ENCODE peak calls at places on chromosomes 2 and 18, in six cellular contexts. One of them, this sample, is unnamed. For H3K4me1, the result is how much of the 10 kb centered on the place peaks cover.

GRCh38 chr2:44063007-44063406 is 67.2 kb upstream of the LRPPRC start:
- DNase-seq in upper lobe of right lung: no peak
- DNase-seq in A549: no peak
- DNase-seq in colonic mucosa: no peak
- DNase-seq in right cardiac atrium: no peak
- DNase-seq in aorta: no peak
- DNase-seq in this sample: no peak

GRCh38 chr2:233210843-233211600 is 40.5 kb upstream of the ATG16L1 start:
- DNase-seq in upper lobe of right lung: peak
- DNase-seq in A549: no peak
- DNase-seq in colonic mucosa: peak
- DNase-seq in right cardiac atrium: peak
- DNase-seq in aorta: peak
- DNase-seq in this sample: no peak

GRCh38 chr2:172249986-172250385 is 147.3 kb upstream of the DLX2 start:
- DNase-seq in upper lobe of right lung: no peak
- DNase-seq in A549: no peak
- DNase-seq in colonic mucosa: no peak
- DNase-seq in right cardiac atrium: no peak
- DNase-seq in aorta: no peak
- DNase-seq in this sample: no peak

GRCh38 chr2:18124126-18124835 is 245.8 kb downstream of the KCNS3 start:
- DNase-seq in upper lobe of right lung: no peak
- DNase-seq in A549: no peak
- DNase-seq in colonic mucosa: no peak
- DNase-seq in right cardiac atrium: no peak
- DNase-seq in aorta: no peak
- DNase-seq in this sample: no peak

GRCh38 chr2:56338232-56338631 is 154.4 kb downstream of the CCDC85A start:
- DNase-seq in upper lobe of right lung: no peak
- DNase-seq in A549: no peak
- DNase-seq in colonic mucosa: no peak
- DNase-seq in right cardiac atrium: no peak
- DNase-seq in aorta: no peak
- DNase-seq in this sample: no peak

GRCh38 chr2:27901219-27901618 is 10.7 kb downstream of the BABAM2 start:
- DNase-seq in upper lobe of right lung: no peak
- DNase-seq in A549: no peak
- DNase-seq in colonic mucosa: no peak
- DNase-seq in right cardiac atrium: no peak
- DNase-seq in aorta: no peak
- DNase-seq in this sample: no peak

GRCh38 chr18:7467708-7468466 is 99.2 kb upstream of the PTPRM start:
- DNase-seq in upper lobe of right lung: no peak
- DNase-seq in A549: peak
- DNase-seq in colonic mucosa: no peak
- DNase-seq in right cardiac atrium: no peak
- DNase-seq in aorta: no peak
- DNase-seq in this sample: no peak

GRCh38 chr18:57819671-57820460 is 16.8 kb upstream of the ATP8B1 start:
- DNase-seq in upper lobe of right lung: peak
- DNase-seq in A549: peak
- DNase-seq in colonic mucosa: peak
- DNase-seq in right cardiac atrium: peak
- DNase-seq in aorta: peak
- DNase-seq in this sample: no peak

GRCh38 chr2:128091691-128092050 is 671 bp downstream of the UGGT1 start:
- DNase-seq in upper lobe of right lung: no peak
- DNase-seq in A549: no peak
- DNase-seq in colonic mucosa: no peak
- DNase-seq in right cardiac atrium: no peak
- DNase-seq in aorta: no peak
- DNase-seq in this sample: peak

GRCh38 chr2:202494300-202494699 is 118.2 kb downstream of the BMPR2 start:
- DNase-seq in upper lobe of right lung: no peak
- DNase-seq in A549: peak
- DNase-seq in colonic mucosa: peak
- DNase-seq in right cardiac atrium: no peak
- DNase-seq in aorta: no peak
- DNase-seq in this sample: no peak

GRCh38 chr2:234633581-234634230 is 136.8 kb upstream of the ARL4C start:
- DNase-seq in upper lobe of right lung: no peak
- DNase-seq in A549: no peak
- DNase-seq in colonic mucosa: no peak
- DNase-seq in right cardiac atrium: no peak
- DNase-seq in aorta: no peak
- DNase-seq in this sample: no peak

GRCh38 chr18:78630981-78631510 is 348.6 kb upstream of the SALL3 start:
- DNase-seq in upper lobe of right lung: no peak
- DNase-seq in A549: no peak
- DNase-seq in colonic mucosa: no peak
- DNase-seq in right cardiac atrium: no peak
- DNase-seq in aorta: no peak
- DNase-seq in this sample: no peak

GRCh38 chr2:130967020-130967495 is 126.2 kb downstream of the FAM168B start:
- DNase-seq in upper lobe of right lung: no peak
- DNase-seq in A549: no peak
- DNase-seq in colonic mucosa: no peak
- DNase-seq in right cardiac atrium: no peak
- DNase-seq in aorta: no peak
- DNase-seq in this sample: no peak

GRCh38 chr2:25586726-25587144 is 86.6 kb downstream of the DTNB start:
- DNase-seq in upper lobe of right lung: no peak
- DNase-seq in A549: no peak
- DNase-seq in colonic mucosa: no peak
- DNase-seq in right cardiac atrium: no peak
- DNase-seq in aorta: no peak
- DNase-seq in this sample: no peak

GRCh38 chr2:40200516-40200915 is 251.4 kb downstream of the SLC8A1 start:
- DNase-seq in upper lobe of right lung: no peak
- DNase-seq in A549: no peak
- DNase-seq in colonic mucosa: no peak
- DNase-seq in right cardiac atrium: no peak
- DNase-seq in aorta: no peak
- DNase-seq in this sample: no peak

GRCh38 chr2:175964195-175964594 is 37.9 kb downstream of the LNPK start:
- DNase-seq in upper lobe of right lung: no peak
- DNase-seq in A549: peak
- DNase-seq in colonic mucosa: no peak
- DNase-seq in right cardiac atrium: no peak
- DNase-seq in aorta: no peak
- DNase-seq in this sample: no peak

GRCh38 chr18:58788470-58788869 is 76.2 kb upstream of the ZNF532 start:
- DNase-seq in upper lobe of right lung: no peak
- DNase-seq in A549: no peak
- DNase-seq in colonic mucosa: no peak
- DNase-seq in right cardiac atrium: no peak
- DNase-seq in aorta: no peak
- DNase-seq in this sample: no peak

GRCh38 chr2:186962085-186962747 is 113.2 kb upstream of the ZSWIM2 start:
- DNase-seq in upper lobe of right lung: no peak
- DNase-seq in A549: no peak
- DNase-seq in colonic mucosa: no peak
- DNase-seq in right cardiac atrium: no peak
- DNase-seq in aorta: no peak
- DNase-seq in this sample: no peak

GRCh38 chr2:189312643-189313042 is 128.6 kb upstream of the WDR75 start:
- DNase-seq in upper lobe of right lung: no peak
- DNase-seq in A549: no peak
- DNase-seq in colonic mucosa: no peak
- DNase-seq in right cardiac atrium: no peak
- DNase-seq in aorta: no peak
- DNase-seq in this sample: peak

GRCh38 chr2:60285476-60286316 is 267.8 kb downstream of the BCL11A start:
- DNase-seq in upper lobe of right lung: no peak
- DNase-seq in A549: no peak
- DNase-seq in colonic mucosa: no peak
- DNase-seq in right cardiac atrium: no peak
- DNase-seq in aorta: no peak
- DNase-seq in this sample: no peak

GRCh38 chr2:2916621-2917020 is 461.0 kb downstream of the EIPR1 start:
- DNase-seq in upper lobe of right lung: no peak
- DNase-seq in A549: no peak
- DNase-seq in colonic mucosa: no peak
- DNase-seq in right cardiac atrium: no peak
- DNase-seq in aorta: no peak
- DNase-seq in this sample: no peak

DNA sequence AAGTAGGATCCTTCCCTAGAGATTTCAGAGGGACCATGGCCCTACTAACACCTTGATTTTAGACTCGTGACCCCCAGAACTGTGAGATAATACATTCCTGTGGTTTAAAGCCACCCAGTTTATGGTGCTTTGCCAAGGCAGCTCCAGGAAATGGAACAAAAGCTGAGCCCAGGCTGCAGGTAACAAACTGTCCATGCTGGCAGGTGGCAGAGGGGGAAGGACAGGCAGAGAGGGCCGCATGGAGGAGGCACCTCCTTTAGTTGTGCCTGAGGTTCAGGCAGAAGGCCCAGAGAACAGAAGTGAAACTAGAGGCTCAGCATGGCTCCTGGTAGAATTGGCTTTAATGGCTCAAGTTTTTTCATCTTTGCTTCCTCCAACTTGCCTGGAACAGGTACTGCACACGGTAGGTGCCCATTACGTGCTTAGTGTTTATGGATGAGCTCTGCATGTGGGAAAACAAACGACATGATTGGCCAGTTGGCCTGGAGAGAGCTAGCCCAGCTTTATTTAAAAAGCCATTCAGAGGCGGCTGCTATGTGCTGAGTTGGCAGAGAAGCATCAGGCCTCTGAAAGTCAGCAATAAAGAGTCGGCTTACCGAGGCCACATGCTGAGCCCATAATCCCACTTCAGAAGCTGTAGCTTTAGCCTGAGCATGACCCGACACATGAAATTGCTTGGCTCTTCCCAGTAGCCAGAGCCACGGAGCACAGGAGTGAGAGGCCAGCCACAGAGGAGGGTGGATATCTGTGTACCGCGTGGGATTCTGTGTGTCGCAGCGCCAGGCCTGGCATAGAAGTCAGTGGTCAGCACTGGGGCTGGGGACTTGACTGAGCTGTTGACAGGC is 36.5 kb downstream of the HS1BP3 start:
- DNase-seq in upper lobe of right lung: peak
- DNase-seq in A549: no peak
- DNase-seq in colonic mucosa: no peak
- DNase-seq in right cardiac atrium: peak
- DNase-seq in aorta: peak
- DNase-seq in this sample: no peak
- H3K4me1 ChIP-seq in upper lobe of right lung: half or more
- H3K4me1 ChIP-seq in A549: under half
- H3K4me1 ChIP-seq in colonic mucosa: under half
- H3K4me1 ChIP-seq in right cardiac atrium: half or more
- H3K4me1 ChIP-seq in aorta: under half
- H3K4me1 ChIP-seq in this sample: under half

GRCh38 chr2:67165141-67165990 is 231.8 kb upstream of the ETAA1 start:
- DNase-seq in upper lobe of right lung: no peak
- DNase-seq in A549: no peak
- DNase-seq in colonic mucosa: no peak
- DNase-seq in right cardiac atrium: no peak
- DNase-seq in aorta: no peak
- DNase-seq in this sample: no peak

GRCh38 chr2:67156796-67157195 is 240.3 kb upstream of the ETAA1 start:
- DNase-seq in upper lobe of right lung: no peak
- DNase-seq in A549: no peak
- DNase-seq in colonic mucosa: no peak
- DNase-seq in right cardiac atrium: no peak
- DNase-seq in aorta: no peak
- DNase-seq in this sample: no peak

GRCh38 chr2:67158718-67159117 is 238.4 kb upstream of the ETAA1 start:
- DNase-seq in upper lobe of right lung: no peak
- DNase-seq in A549: no peak
- DNase-seq in colonic mucosa: no peak
- DNase-seq in right cardiac atrium: no peak
- DNase-seq in aorta: no peak
- DNase-seq in this sample: no peak

DNA sequence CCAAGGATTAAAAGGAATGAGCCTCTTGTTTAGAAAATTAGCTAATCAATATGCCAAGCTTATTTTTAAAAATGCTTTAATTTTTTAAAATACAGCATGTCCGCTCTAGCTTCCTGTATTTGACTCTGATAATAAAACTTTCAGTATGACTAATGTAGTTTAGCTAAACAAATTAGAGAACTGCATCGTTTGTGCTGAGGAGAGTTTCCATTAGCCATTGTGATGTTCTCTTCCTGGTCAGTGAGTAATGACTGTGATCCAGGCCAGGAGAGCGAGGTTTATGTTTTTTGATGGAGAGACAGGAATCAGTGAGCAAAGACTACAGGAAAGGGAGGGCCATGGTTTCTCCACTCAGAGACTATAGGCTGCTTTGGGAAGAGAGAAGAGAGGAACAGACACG is 237.2 kb upstream of the ETAA1 start:
- DNase-seq in upper lobe of right lung: no peak
- DNase-seq in A549: no peak
- DNase-seq in colonic mucosa: no peak
- DNase-seq in right cardiac atrium: no peak
- DNase-seq in aorta: no peak
- DNase-seq in this sample: no peak
- H3K4me3 ChIP-seq in upper lobe of right lung: no peak
- H3K4me3 ChIP-seq in A549: no peak
- H3K4me3 ChIP-seq in colonic mucosa: no peak
- H3K4me3 ChIP-seq in right cardiac atrium: no peak
- H3K4me3 ChIP-seq in aorta: no peak
- H3K4me3 ChIP-seq in this sample: no peak

DNA sequence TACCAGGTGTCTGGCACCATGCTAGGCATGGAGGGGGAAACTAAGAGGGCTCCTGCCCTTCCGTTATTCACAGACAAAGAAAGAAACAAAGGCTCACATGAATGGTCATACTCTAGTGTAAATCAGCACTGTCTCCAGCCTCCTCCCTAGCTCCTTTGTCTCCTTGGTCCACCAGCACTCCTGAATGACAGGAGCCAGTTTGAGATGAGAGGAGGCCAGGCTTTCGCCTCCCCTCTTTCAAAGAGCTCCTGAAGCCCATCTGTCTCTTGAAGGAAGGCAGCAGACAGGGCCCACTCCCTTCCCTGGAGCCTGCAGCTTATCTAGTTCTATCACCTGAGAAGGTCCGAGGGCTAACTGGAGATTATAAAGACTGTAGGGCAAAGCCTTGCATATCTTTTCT is 18.6 kb downstream of the SATB2 start:
- DNase-seq in upper lobe of right lung: no peak
- DNase-seq in A549: no peak
- DNase-seq in colonic mucosa: no peak
- DNase-seq in right cardiac atrium: no peak
- DNase-seq in aorta: no peak
- DNase-seq in this sample: no peak
- H3K27ac ChIP-seq in upper lobe of right lung: no peak
- H3K27ac ChIP-seq in A549: no peak
- H3K27ac ChIP-seq in colonic mucosa: no peak
- H3K27ac ChIP-seq in right cardiac atrium: no peak
- H3K27ac ChIP-seq in aorta: no peak
- H3K27ac ChIP-seq in this sample: no peak

DNA sequence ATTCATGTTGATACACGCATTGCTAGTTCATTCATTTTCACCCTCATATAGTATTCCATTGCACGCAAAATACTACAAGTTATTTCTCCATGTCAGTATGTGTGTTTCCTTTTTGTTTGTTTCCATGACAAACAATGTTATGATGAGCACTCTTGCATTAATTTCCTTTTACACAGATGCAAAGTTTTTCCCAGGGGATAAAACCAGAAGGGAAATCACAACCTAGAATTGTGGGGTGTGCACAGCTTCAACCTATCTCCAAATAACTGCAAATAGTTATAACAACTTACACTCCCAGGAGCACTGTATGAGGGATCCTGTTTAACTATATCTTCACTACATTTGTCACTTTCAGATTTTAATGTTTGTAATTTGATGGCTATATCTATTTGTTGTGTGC is 87.1 kb downstream of the ANKRD44 start:
- DNase-seq in upper lobe of right lung: no peak
- DNase-seq in A549: no peak
- DNase-seq in colonic mucosa: no peak
- DNase-seq in right cardiac atrium: no peak
- DNase-seq in aorta: no peak
- DNase-seq in this sample: no peak
- H3K4me1 ChIP-seq in upper lobe of right lung: under half
- H3K4me1 ChIP-seq in A549: under half
- H3K4me1 ChIP-seq in colonic mucosa: under half
- H3K4me1 ChIP-seq in right cardiac atrium: under half
- H3K4me1 ChIP-seq in aorta: under half
- H3K4me1 ChIP-seq in this sample: half or more